ENCODE peak calls at places on chromosomes 3 and 15, in ten cellular contexts. O, P, I, J, Y, S, T, H, V and W are unnamed samples.

GRCh38 chr3:69951616-69952015 is 47.9 kb upstream of the SAMMSON start:
- DNase-seq in H (no peak), S (no peak), O (no peak), I (no peak), V (no peak), P (no peak), J (no peak), T (no peak), Y (no peak), W (no peak)

GRCh38 chr15:72369964-72370363 is 5.8 kb downstream of the HEXA start:
- DNase-seq in P (no peak), J (peak; percentile 82), O (no peak), H (no peak), S (no peak), Y (no peak), I (no peak), T (no peak), V (no peak), W (no peak)

GRCh38 chr15:87711011-87711410 is 545.5 kb downstream of the NTRK3 start:
- DNase-seq in Y (no peak), S (no peak), T (no peak), V (no peak), P (no peak), J (no peak), I (no peak), O (no peak), H (no peak), W (no peak)

GRCh38 chr3:163878396-163878795 is 1199.9 kb downstream of the SI start:
- DNase-seq in J (no peak), T (no peak), V (no peak), Y (no peak), S (no peak), P (no peak), I (no peak), H (no peak), O (no peak), W (no peak)

GRCh38 chr3:38003817-38004414 is 13.3 kb downstream of the VILL start:
- DNase-seq in Y (no peak), I (no peak), J (no peak), V (no peak), P (no peak), H (no peak), O (peak; percentile 10), T (peak; percentile 68), S (no peak), W (no peak)

GRCh38 chr15:71003314-71003713 is 110.7 kb downstream of the LRRC49 start:
- DNase-seq in V (no peak), S (no peak), P (no peak), T (no peak), J (no peak), Y (no peak), I (no peak), O (no peak), H (no peak), W (no peak)

GRCh38 chr3:127304121-127304744 is 16.4 kb upstream of the PRR20G start:
- DNase-seq in S (peak; percentile 73), P (no peak), O (no peak), V (peak; percentile 96), H (no peak), T (peak; percentile 92), J (no peak), Y (peak; percentile 35), I (no peak), W (peak; percentile 64)

GRCh38 chr3:13569201-13569600 is 20.3 kb downstream of the FBLN2 start:
- DNase-seq in H (no peak), V (no peak), Y (no peak), P (no peak), I (no peak), T (no peak), J (no peak), O (no peak), S (no peak), W (no peak)

GRCh38 chr3:57893156-57893555 is 115.1 kb upstream of the FLNB start:
- DNase-seq in O (no peak), T (no peak), Y (no peak), V (no peak), I (no peak), P (no peak), J (no peak), H (no peak), S (no peak), W (no peak)

GRCh38 chr15:69380100-69380725 is 33.9 kb upstream of the KIF23 start:
- DNase-seq in O (no peak), P (no peak), H (no peak), J (peak; percentile 28), T (no peak), S (no peak), Y (peak; percentile 41), V (no peak), I (no peak), W (no peak)

GRCh38 chr3:178558637-178559036 is 22.4 kb downstream of the KCNMB2 start:
- DNase-seq in J (no peak), S (no peak), O (no peak), V (no peak), Y (no peak), I (no peak), T (no peak), H (no peak), P (no peak), W (no peak)

GRCh38 chr3:141294848-141295247 is 63.2 kb downstream of the PXYLP1 start:
- DNase-seq in H (no peak), I (no peak), V (no peak), S (no peak), T (no peak), J (no peak), Y (peak; percentile 33), O (no peak), P (no peak), W (no peak)

GRCh38 chr15:65612616-65612946 is 1.6 kb upstream of the INTS14 start:
- DNase-seq in H (no peak), I (no peak), S (no peak), P (no peak), O (no peak), T (no peak), Y (no peak), J (no peak), V (no peak), W (no peak)

GRCh38 chr3:49294343-49294742 is 17.3 kb upstream of the C3orf62 start:
- DNase-seq in S (no peak), Y (no peak), J (no peak), T (no peak), V (peak; percentile 23), H (no peak), P (no peak), O (no peak), I (no peak), W (no peak)
- TF ChIP-seq CTCF in S (no peak), Y (no peak), J (no peak), T (no peak), V (no peak), H (no peak), P (no peak), O (no peak), I (no peak), W (no peak)

DNA sequence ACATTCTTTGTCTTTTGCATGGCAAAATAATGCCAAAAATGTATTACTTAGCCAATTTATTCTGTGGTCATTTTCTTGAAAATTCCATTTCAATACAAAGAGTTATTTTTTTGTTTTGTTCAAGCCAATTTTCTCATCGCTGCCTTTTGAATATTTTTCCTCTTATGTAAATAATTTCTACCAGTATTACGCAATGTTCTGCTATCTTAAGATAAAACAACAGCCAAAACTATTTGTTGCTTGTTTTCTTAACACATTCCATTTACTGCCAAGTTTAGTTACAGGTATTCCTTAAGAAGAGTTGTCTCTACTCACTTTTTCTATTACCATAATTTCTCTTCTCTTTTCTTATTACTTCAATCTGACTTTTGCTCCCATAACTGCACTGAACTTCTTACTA is 163.1 kb downstream of the ROBO1 start:
- DNase-seq in P (no peak), T (no peak), I (no peak), O (no peak), Y (no peak), V (no peak), J (no peak), S (no peak), H (no peak), W (no peak)
- TF ChIP-seq POLR2A in P (no peak), T (no peak), I (no peak), O (no peak), Y (no peak), V (no peak), J (no peak), S (no peak), H (no peak), W (no peak)

DNA sequence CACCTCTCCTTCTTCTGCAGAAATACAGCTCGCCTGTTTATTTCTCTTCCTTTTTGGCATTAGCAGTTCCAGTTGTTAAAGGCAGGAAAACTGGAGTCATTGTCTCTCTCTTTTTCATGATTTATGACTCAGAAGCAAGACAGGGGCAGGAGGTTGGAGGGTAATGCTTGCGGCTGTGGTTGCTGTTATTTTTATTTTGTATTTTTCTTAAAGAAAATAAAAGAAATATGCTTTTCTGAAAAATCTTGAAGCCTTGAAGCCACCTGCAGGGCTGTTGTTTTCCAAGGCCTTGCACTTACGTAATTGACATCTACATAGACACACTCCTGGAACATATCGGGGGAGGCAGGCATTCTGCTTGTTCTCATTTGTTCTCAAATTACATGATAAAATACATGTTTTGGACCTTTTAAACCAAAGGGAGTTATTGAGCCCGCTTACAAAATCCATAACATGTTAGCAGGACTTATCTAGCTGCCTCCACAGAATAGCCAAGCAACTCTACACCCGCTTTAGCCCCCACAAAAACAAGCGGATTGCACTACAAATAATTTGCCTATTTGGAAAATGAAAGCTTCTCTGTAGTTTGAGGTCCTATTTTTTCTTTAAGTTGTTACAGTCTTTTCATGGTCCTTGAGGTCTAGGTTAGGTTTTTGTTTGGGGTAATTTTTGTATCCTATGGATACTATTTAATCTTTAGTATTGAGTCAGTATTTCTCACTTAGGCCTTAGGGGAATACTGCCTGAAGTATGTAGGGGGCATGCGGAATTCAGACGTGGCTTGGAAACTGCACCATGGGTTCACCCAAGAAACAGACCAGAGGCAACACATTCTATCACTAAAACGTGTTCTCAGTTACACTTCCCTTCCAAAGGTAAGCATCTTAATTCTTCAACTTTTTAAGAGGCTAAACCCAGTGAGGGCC is 1004.5 kb upstream of the NR2F2 start:
- DNase-seq in T (no peak), S (no peak), Y (no peak), P (no peak), I (no peak), H (no peak), J (no peak), O (peak; percentile 80), V (no peak), W (peak; percentile 68)
- TF ChIP-seq CTCF in T (no peak), S (no peak), Y (no peak), P (peak; percentile 23), I (no peak), H (no peak), J (no peak), O (no peak), V (no peak), W (no peak)

DNA sequence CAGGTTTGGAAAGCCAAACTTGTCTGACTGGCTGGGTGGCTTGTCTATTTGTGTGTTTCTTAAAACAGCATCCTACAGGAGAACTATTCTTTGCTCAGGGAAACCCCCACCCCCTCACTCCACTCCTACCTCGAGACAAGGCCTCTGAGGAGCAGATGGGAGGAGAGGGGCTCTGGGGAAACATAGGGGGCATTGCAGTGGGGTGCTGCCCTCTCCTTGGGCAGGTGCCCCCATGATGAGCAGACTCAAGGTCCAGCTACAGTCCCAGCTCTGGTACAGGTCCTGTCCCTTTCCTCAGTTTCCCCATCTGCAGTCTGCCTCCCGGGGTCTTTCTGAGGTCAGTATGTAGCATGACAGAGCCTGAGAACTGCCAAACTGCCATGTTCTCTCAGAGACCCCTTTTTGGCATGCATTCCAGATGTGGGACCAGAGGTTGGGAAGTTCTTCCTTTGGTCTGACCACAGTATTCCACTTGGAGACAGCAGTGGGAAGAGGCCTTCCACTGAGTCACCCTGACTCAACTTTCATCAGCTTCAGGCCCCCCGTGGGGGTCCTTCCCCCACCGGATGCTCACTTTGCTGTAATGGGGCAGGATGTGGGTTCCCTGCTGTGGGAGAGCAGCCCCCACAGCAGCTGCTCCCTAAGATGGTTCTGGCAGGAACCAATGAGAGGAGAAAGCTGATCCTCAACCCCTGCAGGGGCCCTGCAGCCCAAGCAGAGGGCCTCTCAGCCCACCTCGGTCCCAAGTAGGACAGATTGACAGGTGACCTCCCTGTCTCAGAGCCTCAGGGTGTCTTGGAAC is 32.3 kb upstream of the CYP11A1 start:
- DNase-seq in J (peak; percentile 94), T (peak; percentile 22), I (no peak), Y (no peak), V (no peak), O (no peak), H (no peak), P (no peak), S (no peak), W (no peak)
- TF ChIP-seq POLR2A in J (no peak), T (no peak), I (no peak), Y (no peak), V (no peak), O (no peak), H (no peak), P (no peak), S (no peak), W (no peak)